ENCODE peak calls at places on chromosomes 11 and 22, in eight cellular contexts. O, B, S, P, V, M, J and Q are unnamed samples.

GRCh38 chr11:29328961-29329441 is 687.8 kb downstream of the KCNA4 start:
- DNase-seq in O (no peak), B (peak; percentile 78), S (no peak), P (no peak), V (no peak), M (no peak), J (peak; percentile 40), Q (peak; percentile 65)

GRCh38 chr11:129533395-129533794 is 157.7 kb downstream of the BARX2 start:
- DNase-seq in O (no peak), B (no peak), S (no peak), P (no peak), V (no peak), M (no peak), J (no peak), Q (no peak)

GRCh38 chr22:21643533-21644357 is 1.6 kb downstream of the SDF2L1 start:
- DNase-seq in O (no peak), B (no peak), S (no peak), P (no peak), V (no peak), M (no peak), J (no peak), Q (no peak)

GRCh38 chr11:94826415-94826814 is 58.3 kb downstream of the AMOTL1 start:
- DNase-seq in O (no peak), B (no peak), S (no peak), P (no peak), V (no peak), M (no peak), J (no peak), Q (no peak)

GRCh38 chr11:91792779-91793262 is 431.8 kb upstream of the FAT3 start:
- DNase-seq in O (no peak), B (peak; percentile 37), S (no peak), P (no peak), V (no peak), M (no peak), J (no peak), Q (no peak)

GRCh38 chr11:133898770-133899115 is 53.4 kb upstream of the SPATA19 start:
- DNase-seq in O (no peak), B (no peak), S (peak; percentile 8), P (no peak), V (no peak), M (no peak), J (no peak), Q (no peak)

GRCh38 chr22:48572951-48573350 is 1254.7 kb downstream of the BRD1 start:
- DNase-seq in O (no peak), B (no peak), S (no peak), P (no peak), V (no peak), M (no peak), J (no peak), Q (no peak)

GRCh38 chr11:69984457-69985261 is 93.5 kb upstream of the ANO1 start:
- DNase-seq in O (no peak), B (no peak), S (no peak), P (peak; percentile 58), V (no peak), M (peak; percentile 49), J (no peak), Q (no peak)

GRCh38 chr11:78801161-78801884 is 226.7 kb upstream of the NARS2 start:
- DNase-seq in O (no peak), B (peak; percentile 94), S (no peak), P (peak; percentile 65), V (no peak), M (no peak), J (no peak), Q (no peak)